ENCODE peak calls at places on chromosomes 3 and 15, in ten cellular contexts. V is small intestine; I is stimulated activated naive CD8-positive, alpha-beta T cell treated with anti-CD3 and anti-CD28 coated beads, Interleukin-15, Interleukin-2, amounts not matched to agents 100 U/mL and 50 U/mL, for 24 hours; W is BJ; R is AG09319; B is effector CD4-positive, alpha-beta T cell; G is GM23338; J is GM06990; L is NCI-H1694; Y is uterus. C is an unnamed sample.
A peak's percentile ranks its signal among the peaks of the same experiment; 100 is the strongest.

GRCh38 chr3:12896206-12896697 is 54.9 kb upstream of the RPL32 start:
- DNase-seq in V (no peak), I (no peak), W (no peak), R (no peak), B (no peak), G (no peak), J (no peak), L (no peak), Y (no peak), C (no peak)

GRCh38 chr3:51819709-51820406 is 40.8 kb upstream of the IQCF6 start:
- DNase-seq in V (no peak), I (peak; percentile 30), W (no peak), R (no peak), B (no peak), G (peak; percentile 90), J (no peak), L (no peak), Y (no peak), C (no peak)

GRCh38 chr3:85342915-85343314 is 384.1 kb downstream of the CADM2 start:
- DNase-seq in V (no peak), I (no peak), W (no peak), R (no peak), B (no peak), G (peak; percentile 48), J (no peak), L (peak; percentile 2), Y (no peak), C (no peak)

GRCh38 chr3:195806916-195807231 is 4.9 kb downstream of the MUC4 start:
- DNase-seq in V (no peak), I (no peak), W (no peak), R (no peak), B (no peak), G (no peak), J (no peak), L (no peak), Y (no peak), C (no peak)

GRCh38 chr3:4821331-4821730 is 157.9 kb upstream of the BHLHE40 start:
- DNase-seq in V (no peak), I (peak; percentile 56), W (no peak), R (no peak), B (no peak), G (no peak), J (no peak), L (no peak), Y (no peak), C (no peak)

GRCh38 chr15:94576889-94577533 is 345.6 kb downstream of the MCTP2 start:
- DNase-seq in V (peak; percentile 42), I (peak; percentile 48), W (no peak), R (no peak), B (no peak), G (peak; percentile 84), J (no peak), L (peak; percentile 3), Y (no peak), C (no peak)

GRCh38 chr3:134161817-134162396 is 88.8 kb downstream of the RYK start:
- DNase-seq in V (no peak), I (no peak), W (no peak), R (no peak), B (no peak), G (peak; percentile 73), J (no peak), L (no peak), Y (no peak), C (no peak)

GRCh38 chr3:171640520-171641412 is 169.5 kb downstream of the PLD1 start:
- DNase-seq in V (peak; percentile 17), I (no peak), W (peak; percentile 39), R (peak; percentile 7), B (no peak), G (peak; percentile 49), J (no peak), L (no peak), Y (no peak), C (no peak)

GRCh38 chr3:1055870-1056269 is 37.0 kb upstream of the CNTN6 start:
- DNase-seq in V (no peak), I (no peak), W (no peak), R (no peak), B (no peak), G (no peak), J (no peak), L (no peak), Y (no peak), C (no peak)

GRCh38 chr3:119148493-119149180 is 2.7 kb downstream of the TEX55 start:
- DNase-seq in V (no peak), I (no peak), W (no peak), R (no peak), B (no peak), G (no peak), J (no peak), L (no peak), Y (no peak), C (no peak)

GRCh38 chr15:25684521-25685215 is 178.5 kb downstream of the ATP10A start:
- DNase-seq in V (no peak), I (no peak), W (peak; percentile 68), R (peak; percentile 52), B (no peak), G (no peak), J (no peak), L (no peak), Y (peak; percentile 81), C (no peak)

GRCh38 chr3:197443506-197443905 is 112.3 kb downstream of the BDH1 start:
- DNase-seq in V (no peak), I (no peak), W (no peak), R (no peak), B (no peak), G (no peak), J (no peak), L (no peak), Y (no peak), C (no peak)

GRCh38 chr15:68524753-68525584 is 53.8 kb upstream of the CORO2B start:
- DNase-seq in V (no peak), I (no peak), W (peak; percentile 88), R (peak; percentile 53), B (no peak), G (no peak), J (peak; percentile 43), L (no peak), Y (peak; percentile 57), C (no peak)

GRCh38 chr15:74716647-74717046 is 8.7 kb downstream of the CYP1A1 start:
- DNase-seq in V (no peak), I (no peak), W (no peak), R (no peak), B (no peak), G (no peak), J (no peak), L (no peak), Y (no peak), C (no peak)

GRCh38 chr3:23888617-23889228 is 28.1 kb downstream of the NKIRAS1 start:
- DNase-seq in V (peak; percentile 21), I (no peak), W (no peak), R (no peak), B (peak; percentile 13), G (peak; percentile 42), J (no peak), L (no peak), Y (no peak), C (no peak)

GRCh38 chr3:161221881-161222600 is 930 bp downstream of the NMD3 start:
- DNase-seq in V (peak; percentile 27), I (peak; percentile 10), W (no peak), R (no peak), B (no peak), G (no peak), J (peak; percentile 5), L (no peak), Y (no peak), C (no peak)

GRCh38 chr3:16927485-16927884 is 42.7 kb downstream of the PLCL2 start:
- DNase-seq in V (no peak), I (peak; percentile 28), W (no peak), R (no peak), B (no peak), G (no peak), J (no peak), L (no peak), Y (no peak), C (no peak)

GRCh38 chr3:87127286-87127685 is 99.8 kb upstream of the CHMP2B start:
- DNase-seq in V (no peak), I (no peak), W (peak; percentile 19), R (no peak), B (no peak), G (no peak), J (no peak), L (no peak), Y (no peak), C (no peak)

GRCh38 chr15:81897011-81897677 is 148.7 kb downstream of the MEX3B start:
- DNase-seq in V (no peak), I (no peak), W (peak; percentile 18), R (no peak), B (no peak), G (no peak), J (no peak), L (no peak), Y (no peak), C (no peak)

GRCh38 chr3:169002689-169003088 is 660.8 kb downstream of the MECOM start:
- DNase-seq in V (peak; percentile 19), I (no peak), W (no peak), R (no peak), B (no peak), G (no peak), J (no peak), L (no peak), Y (no peak), C (no peak)

GRCh38 chr3:141127344-141128125 is 76.4 kb downstream of the SPSB4 start:
- DNase-seq in V (no peak), I (no peak), W (no peak), R (no peak), B (no peak), G (no peak), J (no peak), L (peak; percentile 25), Y (no peak), C (no peak)

GRCh38 chr3:108088697-108089096 is 2.1 kb downstream of the CD47 start:
- DNase-seq in V (peak; percentile 55), I (peak; percentile 29), W (no peak), R (no peak), B (no peak), G (no peak), J (peak; percentile 59), L (no peak), Y (no peak), C (no peak)

GRCh38 chr3:12957334-12957733 is 115.9 kb downstream of the IQSEC1 start:
- DNase-seq in V (no peak), I (no peak), W (no peak), R (no peak), B (no peak), G (no peak), J (no peak), L (no peak), Y (no peak), C (no peak)

GRCh38 chr15:60426870-60427528 is 29.2 kb upstream of the ANXA2 start:
- DNase-seq in V (no peak), I (no peak), W (peak; percentile 92), R (no peak), B (no peak), G (no peak), J (no peak), L (no peak), Y (no peak), C (no peak)

GRCh38 chr3:63151893-63152292 is 126.2 kb upstream of the SYNPR start:
- DNase-seq in V (no peak), I (no peak), W (no peak), R (no peak), B (no peak), G (no peak), J (no peak), L (peak; percentile 28), Y (no peak), C (no peak)

GRCh38 chr3:14879161-14879888 is 60.6 kb downstream of the FGD5 start:
- DNase-seq in V (peak; percentile 54), I (peak; percentile 24), W (no peak), R (no peak), B (no peak), G (peak; percentile 68), J (no peak), L (peak; percentile 29), Y (no peak), C (no peak)

GRCh38 chr3:72446406-72447058 is 401.7 kb downstream of the SHQ1 start:
- DNase-seq in V (peak; percentile 46), I (no peak), W (no peak), R (no peak), B (peak; percentile 26), G (peak; percentile 55), J (no peak), L (no peak), Y (no peak), C (no peak)

GRCh38 chr3:4977889-4978258 is 1.4 kb upstream of the BHLHE40 start:
- DNase-seq in V (no peak), I (no peak), W (no peak), R (no peak), B (no peak), G (peak; percentile 66), J (no peak), L (no peak), Y (no peak), C (no peak)

C was measured in T-helper 22 cell.